ENCODE peak calls at places on chromosomes 2 and 18, in five cellular contexts. I, Z, W, D and C are unnamed samples.
A peak's percentile ranks its signal among the peaks of the same experiment; 100 is the strongest.

GRCh38 chr2:73830871-73831401 is 2.2 kb downstream of the STAMBP start:
- DNase-seq in Z (no peak), I (peak; percentile 91), W (no peak), D (no peak), C (no peak)

GRCh38 chr2:64787019-64787365 is 133.3 kb upstream of the SERTAD2 start:
- DNase-seq in I (no peak), W (no peak), D (no peak), Z (no peak), C (no peak)

GRCh38 chr2:25215948-25216679 is 47.7 kb upstream of the POMC start:
- DNase-seq in W (peak; percentile 84), D (peak; percentile 82), Z (peak; percentile 85), I (no peak), C (peak; percentile 40)

GRCh38 chr2:207516206-207516605 is 13.6 kb upstream of the CREB1 start:
- DNase-seq in I (no peak), D (no peak), Z (no peak), W (no peak), C (no peak)

GRCh38 chr2:1740714-1741584 is 3.4 kb downstream of the PXDN start:
- DNase-seq in I (no peak), W (no peak), Z (peak; percentile 62), D (no peak), C (no peak)

GRCh38 chr18:14086459-14087231 is 45.6 kb downstream of the ZNF519 start:
- DNase-seq in Z (no peak), W (no peak), I (peak; percentile 37), D (no peak), C (no peak)

GRCh38 chr2:20781656-20782265 is 41.1 kb downstream of the LDAH start:
- DNase-seq in I (peak; percentile 7), D (peak; percentile 15), Z (no peak), W (no peak), C (no peak)

GRCh38 chr2:27956895-27957294 is 66.4 kb downstream of the BABAM2 start:
- DNase-seq in W (no peak), Z (no peak), D (no peak), I (peak; percentile 81), C (no peak)

GRCh38 chr18:59141294-59142068 is 1.8 kb downstream of the SEC11C start:
- DNase-seq in W (no peak), D (no peak), Z (no peak), I (no peak), C (no peak)

DNA sequence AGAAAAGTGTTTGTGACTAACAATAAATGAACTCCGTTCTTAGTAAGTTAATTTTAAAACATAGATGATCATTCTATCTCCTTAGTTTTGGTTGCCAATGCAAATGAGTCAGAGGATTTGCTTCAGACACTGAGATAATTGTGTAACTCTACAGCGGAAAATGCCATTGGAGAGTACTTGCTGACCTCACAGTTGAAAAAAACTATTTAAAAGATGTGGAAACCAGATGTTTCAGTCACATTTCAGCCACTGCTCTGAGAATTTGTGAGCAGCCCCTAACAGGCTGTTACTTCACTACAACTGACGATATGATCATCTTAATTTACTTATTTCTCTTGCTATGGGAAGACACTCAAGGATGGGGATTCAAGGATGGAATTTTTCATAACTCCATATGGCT is at the start of gene TNFAIP6:
- DNase-seq in W (no peak), I (peak; percentile 97), Z (no peak), D (no peak), C (no peak)
- TF ChIP-seq POLR2A in W (no peak), I (peak; percentile 95), Z (peak; percentile 27), D (no peak), C (peak; percentile 70)

GRCh38 chr2:30705711-30706533 is 101.3 kb downstream of the CAPN13 start:
- DNase-seq in W (no peak), I (no peak), D (no peak), Z (no peak), C (no peak)
- H3K27ac ChIP-seq in W (peak overlapping the region; percentile 5), I (no peak overlapping the region), D (no peak overlapping the region), Z (no peak overlapping the region), C (no peak overlapping the region)

DNA sequence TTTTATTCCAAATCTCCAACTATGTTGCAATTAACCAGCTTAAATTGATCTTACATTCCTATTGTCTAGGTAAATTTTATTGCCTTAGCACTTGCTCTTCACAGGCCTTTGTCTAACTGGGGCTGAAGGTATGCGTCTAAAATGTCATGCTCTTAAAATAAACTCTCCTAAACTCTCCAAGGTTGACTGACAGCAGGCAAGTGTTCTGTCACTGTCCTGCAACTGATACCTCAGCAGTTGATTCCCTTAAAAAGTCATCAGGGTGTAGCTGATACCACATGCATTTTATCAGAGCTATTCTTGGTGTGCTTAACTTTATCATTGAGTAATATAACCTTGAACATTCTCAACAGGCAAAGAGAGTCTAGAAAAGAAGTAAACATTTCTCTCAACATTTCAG is 680 bp downstream of the TTN start:
- DNase-seq in Z (no peak), W (peak; percentile 52), I (no peak), D (no peak), C (no peak)
- TF ChIP-seq POLR2A in Z (no peak), W (peak; percentile 70), I (no peak), D (no peak), C (no peak)

GRCh38 chr2:237256845-237257244 is 157.1 kb downstream of the COL6A3 start:
- DNase-seq in W (peak; percentile 62), D (no peak), Z (peak; percentile 88), I (peak; percentile 86), C (no peak)
- H3K27ac ChIP-seq in W (peak overlapping the region; percentile 80), D (no peak overlapping the region), Z (peak overlapping the region; percentile 72), I (peak overlapping the region; percentile 95), C (peak overlapping the region; percentile 82)